ENCODE peak calls at places on chromosomes 16 and 17, in eight cellular contexts. O, P, J, S, L, I, N and F are unnamed samples.

GRCh38 chr16:58421529-58421928 is 29.3 kb downstream of the GINS3 start:
- DNase-seq in O (no peak), P (peak; percentile 67), J (no peak), S (no peak), L (no peak), I (peak; percentile 37), N (peak; percentile 48), F (no peak)

GRCh38 chr17:1423456-1424135 is 23.6 kb upstream of the YWHAE start:
- DNase-seq in O (no peak), P (no peak), J (no peak), S (no peak), L (no peak), I (no peak), N (no peak), F (no peak)

GRCh38 chr17:45775576-45776011 is 8.5 kb upstream of the CRHR1 start:
- DNase-seq in O (no peak), P (peak; percentile 79), J (no peak), S (peak; percentile 99), L (no peak), I (no peak), N (peak; percentile 17), F (peak; percentile 61)

GRCh38 chr16:89114159-89114981 is 20.7 kb downstream of the ACSF3 start:
- DNase-seq in O (no peak), P (no peak), J (no peak), S (peak; percentile 51), L (no peak), I (no peak), N (peak; percentile 10), F (peak; percentile 44)

GRCh38 chr17:74457146-74457819 is 9.2 kb upstream of the CD300A start:
- DNase-seq in O (peak; percentile 61), P (peak; percentile 84), J (peak; percentile 81), S (peak; percentile 87), L (peak; percentile 83), I (peak; percentile 30), N (peak; percentile 82), F (peak; percentile 93)

GRCh38 chr17:63984651-63985386 is 12.1 kb upstream of the SCN4A start:
- DNase-seq in O (peak; percentile 48), P (no peak), J (peak; percentile 80), S (no peak), L (peak; percentile 35), I (peak; percentile 91), N (peak; percentile 83), F (peak; percentile 63)

GRCh38 chr16:71631776-71632175 is 5.8 kb downstream of the MARVELD3 start:
- DNase-seq in O (no peak), P (no peak), J (no peak), S (no peak), L (no peak), I (no peak), N (peak; percentile 61), F (no peak)

GRCh38 chr17:58452738-58453137 is 35.4 kb upstream of the RNF43 start:
- DNase-seq in O (no peak), P (no peak), J (no peak), S (no peak), L (no peak), I (peak; percentile 10), N (peak; percentile 6), F (no peak)

GRCh38 chr17:7393613-7394451 is 493 bp downstream of the PLSCR3 start:
- DNase-seq in O (peak; percentile 74), P (no peak), J (peak; percentile 43), S (peak; percentile 75), L (no peak), I (no peak), N (peak; percentile 16), F (peak; percentile 62)

GRCh38 chr17:48724241-48725004 is 1.4 kb downstream of the PRAC2 start:
- DNase-seq in O (peak; percentile 65), P (peak; percentile 86), J (peak; percentile 98), S (peak; percentile 91), L (peak; percentile 95), I (peak; percentile 67), N (peak; percentile 83), F (peak; percentile 92)

GRCh38 chr17:27454089-27454488 is 2.2 kb upstream of the KSR1 start:
- DNase-seq in O (no peak), P (no peak), J (no peak), S (no peak), L (no peak), I (no peak), N (no peak), F (no peak)

GRCh38 chr16:4814046-4814445 is 11.6 kb upstream of the ROGDI start:
- DNase-seq in O (no peak), P (peak; percentile 50), J (no peak), S (no peak), L (no peak), I (no peak), N (no peak), F (no peak)

GRCh38 chr17:47955497-47956461 is 1.9 kb downstream of the PRR15L start:
- DNase-seq in O (no peak), P (no peak), J (peak; percentile 73), S (peak; percentile 96), L (no peak), I (no peak), N (no peak), F (no peak)

GRCh38 chr17:38451840-38452529 is 23.7 kb downstream of the ARHGAP23 start:
- DNase-seq in O (no peak), P (no peak), J (no peak), S (no peak), L (no peak), I (peak; percentile 94), N (peak; percentile 97), F (peak; percentile 54)

GRCh38 chr17:75864448-75864871 is 9.3 kb upstream of the WBP2 start:
- DNase-seq in O (no peak), P (peak; percentile 88), J (peak; percentile 58), S (no peak), L (peak; percentile 77), I (peak; percentile 92), N (peak; percentile 88), F (peak; percentile 84)

GRCh38 chr16:84036982-84037425 is 5.6 kb downstream of the SLC38A8 start:
- DNase-seq in O (no peak), P (no peak), J (no peak), S (no peak), L (no peak), I (no peak), N (no peak), F (peak; percentile 39)

GRCh38 chr16:46857261-46857962 is 26.4 kb upstream of the C16orf87 start:
- DNase-seq in O (no peak), P (no peak), J (peak; percentile 30), S (no peak), L (peak; percentile 23), I (peak; percentile 82), N (peak; percentile 50), F (no peak)

DNA sequence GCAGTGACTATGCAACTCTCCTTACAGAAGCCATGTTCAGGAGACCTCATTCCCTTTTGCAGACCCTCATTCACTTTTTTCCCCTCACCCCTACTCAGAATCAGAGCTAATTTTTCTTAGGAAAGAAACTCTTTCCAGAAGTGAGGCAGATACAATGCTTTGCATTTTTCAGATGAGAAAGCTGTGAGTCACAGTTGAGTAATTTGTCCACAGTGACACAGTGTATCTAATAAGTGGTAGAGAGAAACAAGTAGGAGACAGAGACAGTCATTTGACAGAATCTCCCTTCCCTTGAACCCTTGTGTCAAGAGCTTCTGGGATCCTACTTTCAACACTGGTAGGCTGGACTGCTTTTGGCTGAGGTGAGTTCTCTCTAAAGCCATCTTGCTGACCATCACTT is 130.9 kb downstream of the CA10 start:
- DNase-seq in O (no peak), P (no peak), J (no peak), S (no peak), L (peak; percentile 13), I (no peak), N (peak; percentile 38), F (no peak)
- H3K9me3 ChIP-seq in O (no peaks in the 10 kb centered on the region), P (no peaks in the 10 kb centered on the region), J (no peaks in the 10 kb centered on the region), S (no peaks in the 10 kb centered on the region), L (no peaks in the 10 kb centered on the region), I (peaks cover 5% of the 10 kb centered on the region), N (no peaks in the 10 kb centered on the region), F (no peaks in the 10 kb centered on the region)

GRCh38 chr16:66554492-66554891 is 2.1 kb downstream of the CKLF start:
- DNase-seq in O (no peak), P (no peak), J (no peak), S (no peak), L (no peak), I (no peak), N (no peak), F (no peak)
- H3K27ac ChIP-seq in O (no peak overlapping the region), P (no peak overlapping the region), J (no peak overlapping the region), S (no peak overlapping the region), L (no peak overlapping the region), I (no peak overlapping the region), N (no peak overlapping the region), F (no peak overlapping the region)

DNA sequence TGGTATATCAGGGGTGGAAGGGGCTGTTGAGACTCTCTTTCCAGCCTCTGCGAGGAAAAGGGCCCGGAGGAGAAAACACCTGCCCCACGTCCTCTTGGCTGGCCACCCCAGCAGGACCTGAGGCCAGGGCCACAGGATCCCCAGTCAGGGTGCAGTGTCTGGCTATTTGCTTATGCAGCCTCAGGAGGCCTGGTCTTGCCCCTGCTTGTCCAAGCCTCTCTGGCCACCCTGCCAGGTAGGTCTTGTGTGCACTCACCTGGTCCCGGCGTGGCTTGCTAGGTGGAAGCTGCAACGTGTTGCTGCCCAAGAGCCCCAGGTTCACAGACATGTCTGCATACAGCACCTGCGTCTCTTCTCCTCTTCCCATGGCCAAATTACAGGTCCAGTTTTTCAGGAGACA is 549 bp downstream of the TMEM238L start:
- DNase-seq in O (no peak), P (no peak), J (no peak), S (no peak), L (no peak), I (no peak), N (no peak), F (no peak)
- H3K4me3 ChIP-seq in O (no peak overlapping the region), P (no peak overlapping the region), J (peak overlapping the region; percentile 53), S (no peak overlapping the region), L (no peak overlapping the region), I (no peak overlapping the region), N (no peak overlapping the region), F (no peak overlapping the region)

GRCh38 chr17:53264730-53265129 is 558.0 kb upstream of the KIF2B start:
- DNase-seq in O (no peak), P (no peak), J (no peak), S (no peak), L (no peak), I (no peak), N (no peak), F (no peak)
- H3K9me3 ChIP-seq in O (no peaks in the 10 kb centered on the region), P (no peaks in the 10 kb centered on the region), J (no peaks in the 10 kb centered on the region), S (no peaks in the 10 kb centered on the region), L (no peaks in the 10 kb centered on the region), I (no peaks in the 10 kb centered on the region), N (no peaks in the 10 kb centered on the region), F (no peaks in the 10 kb centered on the region)

GRCh38 chr17:82838386-82839063 is 1.3 kb downstream of the ZNF750 start:
- DNase-seq in O (no peak), P (peak; percentile 57), J (peak; percentile 86), S (no peak), L (no peak), I (peak; percentile 17), N (peak; percentile 38), F (no peak)

GRCh38 chr17:82839617-82840292 is at the start of gene ZNF750:
- DNase-seq in O (no peak), P (no peak), J (no peak), S (no peak), L (no peak), I (no peak), N (no peak), F (no peak)

GRCh38 chr17:82835766-82836512 is 3.9 kb downstream of the ZNF750 start:
- DNase-seq in O (no peak), P (no peak), J (no peak), S (no peak), L (no peak), I (no peak), N (no peak), F (no peak)

GRCh38 chr17:82836823-82837357 is 2.9 kb downstream of the ZNF750 start:
- DNase-seq in O (no peak), P (no peak), J (no peak), S (no peak), L (no peak), I (no peak), N (no peak), F (no peak)

GRCh38 chr17:82837586-82838320 is 2.1 kb downstream of the ZNF750 start:
- DNase-seq in O (no peak), P (no peak), J (peak; percentile 57), S (no peak), L (no peak), I (no peak), N (no peak), F (no peak)
- H3K27ac ChIP-seq in O (no peak overlapping the region), P (peak overlapping the region; percentile 68), J (peak overlapping the region; percentile 84), S (no peak overlapping the region), L (peak overlapping the region; percentile 44), I (no peak overlapping the region), N (no peak overlapping the region), F (peak overlapping the region; percentile 9)